ENCODE peak calls at places on chromosomes 12 and 14, in nine cellular contexts. I is ELR; X is activated CD8-positive, alpha-beta memory T cell treated with anti-CD3 and anti-CD28 coated beads for 1 hour; Q is nucleus accumbens; R is transverse colon; Z is NCI-H2081; U is neural progenitor cell; G is A172; H is activated naive CD8-positive, alpha-beta T cell treated with anti-CD3 and anti-CD28 coated beads for 36 hours. K is an unnamed sample.

GRCh38 chr12:51070004-51070403 is 13.4 kb downstream of the CSRNP2 start:
- DNase-seq in I (no peak), Q (no peak), H (no peak), R (no peak), Z (no peak), U (no peak), G (no peak), X (no peak), K (no peak)

GRCh38 chr12:49985981-49986380 is 13.2 kb downstream of the AQP6 start:
- DNase-seq in Z (no peak), G (no peak), X (no peak), I (peak; percentile 41), R (no peak), H (no peak), U (no peak), Q (no peak), K (no peak)

GRCh38 chr12:750356-751191 is 1.8 kb upstream of the WNK1 start:
- DNase-seq in Q (no peak), I (no peak), X (no peak), G (no peak), H (no peak), U (peak; percentile 17), R (no peak), Z (peak; percentile 24), K (no peak)

GRCh38 chr12:40104461-40105264 is 1.2 kb downstream of the SLC2A13 start:
- DNase-seq in I (peak; percentile 8), G (no peak), H (no peak), X (no peak), Z (peak; percentile 28), U (peak; percentile 26), R (peak; percentile 33), Q (no peak), K (no peak)

GRCh38 chr12:115638753-115639666 is 638.5 kb downstream of the MED13L start:
- DNase-seq in Z (no peak), U (peak; percentile 69), Q (no peak), X (no peak), I (no peak), G (no peak), R (peak; percentile 15), H (no peak), K (no peak)

GRCh38 chr12:104673294-104674062 is 216.7 kb downstream of the CHST11 start:
- DNase-seq in H (no peak), U (no peak), G (no peak), R (no peak), Z (no peak), Q (no peak), X (no peak), I (no peak), K (no peak)

GRCh38 chr14:100278702-100279101 is 27.5 kb downstream of the SLC25A29 start:
- DNase-seq in U (no peak), X (no peak), R (no peak), I (peak; percentile 71), G (peak; percentile 65), Z (no peak), Q (no peak), H (no peak), K (peak; percentile 76)

GRCh38 chr12:88417531-88417930 is 162.7 kb downstream of the KITLG start:
- DNase-seq in I (no peak), X (no peak), H (no peak), U (no peak), Q (no peak), R (no peak), G (no peak), Z (peak; percentile 78), K (no peak)

GRCh38 chr12:25796523-25797000 is 161.9 kb upstream of the RASSF8 start:
- DNase-seq in G (no peak), X (no peak), Q (no peak), Z (no peak), R (no peak), H (no peak), U (no peak), I (no peak), K (no peak)

GRCh38 chr12:98745578-98746391 is 100.7 kb downstream of the APAF1 start:
- DNase-seq in Q (no peak), H (peak; percentile 23), X (no peak), U (peak; percentile 26), R (no peak), Z (no peak), G (no peak), I (no peak), K (peak; percentile 21)

GRCh38 chr12:131783915-131784541 is 44.2 kb upstream of the MMP17 start:
- DNase-seq in G (peak; percentile 89), H (no peak), I (peak; percentile 90), U (no peak), X (no peak), Z (no peak), R (no peak), Q (no peak), K (peak; percentile 74)

GRCh38 chr14:76480426-76480825 is 104.5 kb downstream of the ESRRB start:
- DNase-seq in X (no peak), G (no peak), Q (no peak), Z (peak; percentile 6), H (no peak), U (no peak), R (no peak), I (no peak), K (no peak)

GRCh38 chr14:99507860-99508640 is 26.8 kb downstream of the CCNK start:
- DNase-seq in R (no peak), X (no peak), G (no peak), H (no peak), Q (no peak), Z (no peak), U (no peak), I (no peak), K (peak; percentile 5)

GRCh38 chr12:5808956-5809355 is 136.1 kb downstream of the ANO2 start:
- DNase-seq in H (no peak), Q (no peak), R (no peak), X (no peak), I (peak; percentile 92), G (peak; percentile 95), Z (no peak), U (no peak), K (peak; percentile 88)

GRCh38 chr12:63319386-63319785 is 168.4 kb upstream of the AVPR1A start:
- DNase-seq in Q (peak; percentile 27), H (no peak), X (no peak), Z (peak; percentile 4), U (no peak), R (no peak), I (peak; percentile 63), G (peak; percentile 40), K (no peak)

GRCh38 chr12:124609041-124609984 is 41.9 kb upstream of the NCOR2 start:
- DNase-seq in X (peak; percentile 77), Q (no peak), R (peak; percentile 98), Z (peak; percentile 92), U (no peak), I (peak; percentile 38), G (peak; percentile 57), H (peak; percentile 80), K (peak; percentile 48)

GRCh38 chr12:52522346-52523011 is 2.3 kb upstream of the KRT5 start:
- DNase-seq in I (peak; percentile 3), Q (no peak), Z (peak; percentile 6), R (no peak), X (no peak), U (no peak), H (no peak), G (peak; percentile 85), K (no peak)

GRCh38 chr14:105493921-105494605 is 3.0 kb downstream of the TEDC1 start:
- DNase-seq in Z (no peak), U (no peak), I (no peak), G (no peak), H (no peak), R (no peak), Q (no peak), X (no peak), K (no peak)

GRCh38 chr12:121628037-121628436 is 1.7 kb downstream of the ORAI1 start:
- DNase-seq in G (no peak), Q (no peak), U (no peak), X (no peak), R (peak; percentile 55), Z (no peak), I (peak; percentile 50), H (no peak), K (no peak)

GRCh38 chr14:55329999-55330710 is 58.9 kb downstream of the FBXO34 start:
- DNase-seq in Q (no peak), Z (no peak), H (peak; percentile 16), R (no peak), U (no peak), G (no peak), I (peak; percentile 60), X (no peak), K (no peak)

K was measured in AG08396.